ENCODE peak calls at places on chromosomes 4 and X, in ten cellular contexts. One of them, this sample, is unnamed.

GRCh38 chrX:38578152-38578551 is 16.8 kb downstream of the TSPAN7 start:
- DNase-seq in SW480: peak; percentile 19
- DNase-seq in endodermal cell: no peak
- DNase-seq in stimulated activated naive CD8-positive, alpha-beta T cell treated with anti-CD3 and anti-CD28 coated beads, Interleukin-15, amount 100 ng/mL, for 72 hours: no peak
- DNase-seq in GM23338: no peak
- DNase-seq in stimulated activated CD8-positive, alpha-beta memory T cell treated with anti-CD3 and anti-CD28 coated beads, Interleukin-7, amount 100 ng/mL, for 1 hour: no peak
- DNase-seq in T-cell: no peak
- DNase-seq in heart left ventricle: no peak
- DNase-seq in activated CD4-positive, alpha-beta T cell treated with anti-CD3 and anti-CD28 coated beads, Interleukin-2, amount 50 U/mL, for 24 hours: no peak
- DNase-seq in lung: no peak
- DNase-seq in this sample: no peak

GRCh38 chr4:87105101-87105852 is 115.1 kb downstream of the KLHL8 start:
- DNase-seq in SW480: no peak
- DNase-seq in endodermal cell: no peak
- DNase-seq in stimulated activated naive CD8-positive, alpha-beta T cell treated with anti-CD3 and anti-CD28 coated beads, Interleukin-15, amount 100 ng/mL, for 72 hours: no peak
- DNase-seq in GM23338: no peak
- DNase-seq in stimulated activated CD8-positive, alpha-beta memory T cell treated with anti-CD3 and anti-CD28 coated beads, Interleukin-7, amount 100 ng/mL, for 1 hour: no peak
- DNase-seq in T-cell: no peak
- DNase-seq in heart left ventricle: no peak
- DNase-seq in activated CD4-positive, alpha-beta T cell treated with anti-CD3 and anti-CD28 coated beads, Interleukin-2, amount 50 U/mL, for 24 hours: no peak
- DNase-seq in lung: no peak
- DNase-seq in this sample: no peak

GRCh38 chrX:72020788-72021187 is 110.1 kb downstream of the NHSL2 start:
- DNase-seq in SW480: no peak
- DNase-seq in endodermal cell: peak; percentile 20
- DNase-seq in stimulated activated naive CD8-positive, alpha-beta T cell treated with anti-CD3 and anti-CD28 coated beads, Interleukin-15, amount 100 ng/mL, for 72 hours: no peak
- DNase-seq in GM23338: no peak
- DNase-seq in stimulated activated CD8-positive, alpha-beta memory T cell treated with anti-CD3 and anti-CD28 coated beads, Interleukin-7, amount 100 ng/mL, for 1 hour: no peak
- DNase-seq in T-cell: no peak
- DNase-seq in heart left ventricle: no peak
- DNase-seq in activated CD4-positive, alpha-beta T cell treated with anti-CD3 and anti-CD28 coated beads, Interleukin-2, amount 50 U/mL, for 24 hours: no peak
- DNase-seq in lung: no peak
- DNase-seq in this sample: no peak

GRCh38 chr4:169439244-169439643 is 168.5 kb upstream of the SH3RF1 start:
- DNase-seq in SW480: no peak
- DNase-seq in endodermal cell: no peak
- DNase-seq in stimulated activated naive CD8-positive, alpha-beta T cell treated with anti-CD3 and anti-CD28 coated beads, Interleukin-15, amount 100 ng/mL, for 72 hours: no peak
- DNase-seq in GM23338: no peak
- DNase-seq in stimulated activated CD8-positive, alpha-beta memory T cell treated with anti-CD3 and anti-CD28 coated beads, Interleukin-7, amount 100 ng/mL, for 1 hour: no peak
- DNase-seq in T-cell: no peak
- DNase-seq in heart left ventricle: no peak
- DNase-seq in activated CD4-positive, alpha-beta T cell treated with anti-CD3 and anti-CD28 coated beads, Interleukin-2, amount 50 U/mL, for 24 hours: no peak
- DNase-seq in lung: no peak
- DNase-seq in this sample: no peak

GRCh38 chr4:8747467-8747841 is 124.2 kb downstream of the HMX1 start:
- DNase-seq in SW480: no peak
- DNase-seq in endodermal cell: peak; percentile 43
- DNase-seq in stimulated activated naive CD8-positive, alpha-beta T cell treated with anti-CD3 and anti-CD28 coated beads, Interleukin-15, amount 100 ng/mL, for 72 hours: no peak
- DNase-seq in GM23338: no peak
- DNase-seq in stimulated activated CD8-positive, alpha-beta memory T cell treated with anti-CD3 and anti-CD28 coated beads, Interleukin-7, amount 100 ng/mL, for 1 hour: no peak
- DNase-seq in T-cell: no peak
- DNase-seq in heart left ventricle: peak; percentile 2
- DNase-seq in activated CD4-positive, alpha-beta T cell treated with anti-CD3 and anti-CD28 coated beads, Interleukin-2, amount 50 U/mL, for 24 hours: no peak
- DNase-seq in lung: no peak
- DNase-seq in this sample: no peak

GRCh38 chrX:55489315-55490009 is at the start of gene USP51:
- DNase-seq in SW480: peak; percentile 40
- DNase-seq in endodermal cell: peak; percentile 86
- DNase-seq in stimulated activated naive CD8-positive, alpha-beta T cell treated with anti-CD3 and anti-CD28 coated beads, Interleukin-15, amount 100 ng/mL, for 72 hours: no peak
- DNase-seq in GM23338: peak; percentile 73
- DNase-seq in stimulated activated CD8-positive, alpha-beta memory T cell treated with anti-CD3 and anti-CD28 coated beads, Interleukin-7, amount 100 ng/mL, for 1 hour: no peak
- DNase-seq in T-cell: no peak
- DNase-seq in heart left ventricle: peak; percentile 50
- DNase-seq in activated CD4-positive, alpha-beta T cell treated with anti-CD3 and anti-CD28 coated beads, Interleukin-2, amount 50 U/mL, for 24 hours: no peak
- DNase-seq in lung: peak; percentile 33
- DNase-seq in this sample: peak; percentile 0

GRCh38 chr4:145773581-145774234 is 93.8 kb downstream of the C4orf51 start:
- DNase-seq in SW480: no peak
- DNase-seq in endodermal cell: no peak
- DNase-seq in stimulated activated naive CD8-positive, alpha-beta T cell treated with anti-CD3 and anti-CD28 coated beads, Interleukin-15, amount 100 ng/mL, for 72 hours: no peak
- DNase-seq in GM23338: no peak
- DNase-seq in stimulated activated CD8-positive, alpha-beta memory T cell treated with anti-CD3 and anti-CD28 coated beads, Interleukin-7, amount 100 ng/mL, for 1 hour: no peak
- DNase-seq in T-cell: no peak
- DNase-seq in heart left ventricle: peak; percentile 21
- DNase-seq in activated CD4-positive, alpha-beta T cell treated with anti-CD3 and anti-CD28 coated beads, Interleukin-2, amount 50 U/mL, for 24 hours: no peak
- DNase-seq in lung: no peak
- DNase-seq in this sample: no peak

GRCh38 chrX:134419784-134420183 is 40.2 kb upstream of the HPRT1 start:
- DNase-seq in SW480: no peak
- DNase-seq in endodermal cell: no peak
- DNase-seq in stimulated activated naive CD8-positive, alpha-beta T cell treated with anti-CD3 and anti-CD28 coated beads, Interleukin-15, amount 100 ng/mL, for 72 hours: no peak
- DNase-seq in GM23338: no peak
- DNase-seq in stimulated activated CD8-positive, alpha-beta memory T cell treated with anti-CD3 and anti-CD28 coated beads, Interleukin-7, amount 100 ng/mL, for 1 hour: no peak
- DNase-seq in T-cell: no peak
- DNase-seq in heart left ventricle: no peak
- DNase-seq in activated CD4-positive, alpha-beta T cell treated with anti-CD3 and anti-CD28 coated beads, Interleukin-2, amount 50 U/mL, for 24 hours: no peak
- DNase-seq in lung: no peak
- DNase-seq in this sample: no peak

GRCh38 chr4:80182237-80182866 is 15.0 kb upstream of the PRDM8 start:
- DNase-seq in SW480: no peak
- DNase-seq in endodermal cell: no peak
- DNase-seq in stimulated activated naive CD8-positive, alpha-beta T cell treated with anti-CD3 and anti-CD28 coated beads, Interleukin-15, amount 100 ng/mL, for 72 hours: peak; percentile 56
- DNase-seq in GM23338: no peak
- DNase-seq in stimulated activated CD8-positive, alpha-beta memory T cell treated with anti-CD3 and anti-CD28 coated beads, Interleukin-7, amount 100 ng/mL, for 1 hour: no peak
- DNase-seq in T-cell: no peak
- DNase-seq in heart left ventricle: no peak
- DNase-seq in activated CD4-positive, alpha-beta T cell treated with anti-CD3 and anti-CD28 coated beads, Interleukin-2, amount 50 U/mL, for 24 hours: no peak
- DNase-seq in lung: no peak
- DNase-seq in this sample: peak; percentile 9

GRCh38 chr4:5051210-5051691 is at the start of gene STK32B:
- DNase-seq in SW480: no peak
- DNase-seq in endodermal cell: peak; percentile 88
- DNase-seq in stimulated activated naive CD8-positive, alpha-beta T cell treated with anti-CD3 and anti-CD28 coated beads, Interleukin-15, amount 100 ng/mL, for 72 hours: no peak
- DNase-seq in GM23338: peak; percentile 87
- DNase-seq in stimulated activated CD8-positive, alpha-beta memory T cell treated with anti-CD3 and anti-CD28 coated beads, Interleukin-7, amount 100 ng/mL, for 1 hour: no peak
- DNase-seq in T-cell: no peak
- DNase-seq in heart left ventricle: peak; percentile 59
- DNase-seq in activated CD4-positive, alpha-beta T cell treated with anti-CD3 and anti-CD28 coated beads, Interleukin-2, amount 50 U/mL, for 24 hours: no peak
- DNase-seq in lung: no peak
- DNase-seq in this sample: peak; percentile 88

GRCh38 chrX:10119399-10119990 is 37.3 kb upstream of the CLCN4 start:
- DNase-seq in SW480: peak; percentile 62
- DNase-seq in endodermal cell: peak; percentile 86
- DNase-seq in stimulated activated naive CD8-positive, alpha-beta T cell treated with anti-CD3 and anti-CD28 coated beads, Interleukin-15, amount 100 ng/mL, for 72 hours: peak; percentile 64
- DNase-seq in GM23338: peak; percentile 72
- DNase-seq in stimulated activated CD8-positive, alpha-beta memory T cell treated with anti-CD3 and anti-CD28 coated beads, Interleukin-7, amount 100 ng/mL, for 1 hour: peak; percentile 55
- DNase-seq in T-cell: peak; percentile 63
- DNase-seq in heart left ventricle: peak; percentile 65
- DNase-seq in activated CD4-positive, alpha-beta T cell treated with anti-CD3 and anti-CD28 coated beads, Interleukin-2, amount 50 U/mL, for 24 hours: peak; percentile 78
- DNase-seq in lung: peak; percentile 86
- DNase-seq in this sample: peak; percentile 62

GRCh38 chr4:88320780-88321373 is 36.5 kb upstream of the PPM1K start:
- DNase-seq in SW480: peak; percentile 5
- DNase-seq in endodermal cell: peak; percentile 78
- DNase-seq in stimulated activated naive CD8-positive, alpha-beta T cell treated with anti-CD3 and anti-CD28 coated beads, Interleukin-15, amount 100 ng/mL, for 72 hours: peak; percentile 37
- DNase-seq in GM23338: peak; percentile 22
- DNase-seq in stimulated activated CD8-positive, alpha-beta memory T cell treated with anti-CD3 and anti-CD28 coated beads, Interleukin-7, amount 100 ng/mL, for 1 hour: no peak
- DNase-seq in T-cell: no peak
- DNase-seq in heart left ventricle: no peak
- DNase-seq in activated CD4-positive, alpha-beta T cell treated with anti-CD3 and anti-CD28 coated beads, Interleukin-2, amount 50 U/mL, for 24 hours: no peak
- DNase-seq in lung: peak; percentile 41
- DNase-seq in this sample: peak; percentile 43

GRCh38 chrX:21932277-21932996 is 8.1 kb upstream of the SMS start:
- DNase-seq in SW480: no peak
- DNase-seq in endodermal cell: peak; percentile 22
- DNase-seq in stimulated activated naive CD8-positive, alpha-beta T cell treated with anti-CD3 and anti-CD28 coated beads, Interleukin-15, amount 100 ng/mL, for 72 hours: no peak
- DNase-seq in GM23338: no peak
- DNase-seq in stimulated activated CD8-positive, alpha-beta memory T cell treated with anti-CD3 and anti-CD28 coated beads, Interleukin-7, amount 100 ng/mL, for 1 hour: no peak
- DNase-seq in T-cell: no peak
- DNase-seq in heart left ventricle: no peak
- DNase-seq in activated CD4-positive, alpha-beta T cell treated with anti-CD3 and anti-CD28 coated beads, Interleukin-2, amount 50 U/mL, for 24 hours: no peak
- DNase-seq in lung: no peak
- DNase-seq in this sample: peak; percentile 88

GRCh38 chrX:116232833-116233232 is 62.3 kb downstream of the AGTR2 start:
- DNase-seq in SW480: no peak
- DNase-seq in endodermal cell: no peak
- DNase-seq in stimulated activated naive CD8-positive, alpha-beta T cell treated with anti-CD3 and anti-CD28 coated beads, Interleukin-15, amount 100 ng/mL, for 72 hours: no peak
- DNase-seq in GM23338: no peak
- DNase-seq in stimulated activated CD8-positive, alpha-beta memory T cell treated with anti-CD3 and anti-CD28 coated beads, Interleukin-7, amount 100 ng/mL, for 1 hour: no peak
- DNase-seq in T-cell: no peak
- DNase-seq in heart left ventricle: no peak
- DNase-seq in activated CD4-positive, alpha-beta T cell treated with anti-CD3 and anti-CD28 coated beads, Interleukin-2, amount 50 U/mL, for 24 hours: no peak
- DNase-seq in lung: no peak
- DNase-seq in this sample: peak; percentile 59

GRCh38 chrX:45714864-45715263 is 514.2 kb upstream of the DIPK2B start:
- DNase-seq in SW480: no peak
- DNase-seq in endodermal cell: no peak
- DNase-seq in stimulated activated naive CD8-positive, alpha-beta T cell treated with anti-CD3 and anti-CD28 coated beads, Interleukin-15, amount 100 ng/mL, for 72 hours: no peak
- DNase-seq in GM23338: no peak
- DNase-seq in stimulated activated CD8-positive, alpha-beta memory T cell treated with anti-CD3 and anti-CD28 coated beads, Interleukin-7, amount 100 ng/mL, for 1 hour: no peak
- DNase-seq in T-cell: no peak
- DNase-seq in heart left ventricle: peak; percentile 2
- DNase-seq in activated CD4-positive, alpha-beta T cell treated with anti-CD3 and anti-CD28 coated beads, Interleukin-2, amount 50 U/mL, for 24 hours: peak; percentile 10
- DNase-seq in lung: no peak
- DNase-seq in this sample: peak; percentile 79

GRCh38 chrX:3451566-3451965 is 105.1 kb upstream of the MXRA5 start:
- DNase-seq in SW480: no peak
- DNase-seq in endodermal cell: no peak
- DNase-seq in stimulated activated naive CD8-positive, alpha-beta T cell treated with anti-CD3 and anti-CD28 coated beads, Interleukin-15, amount 100 ng/mL, for 72 hours: no peak
- DNase-seq in GM23338: no peak
- DNase-seq in stimulated activated CD8-positive, alpha-beta memory T cell treated with anti-CD3 and anti-CD28 coated beads, Interleukin-7, amount 100 ng/mL, for 1 hour: no peak
- DNase-seq in T-cell: no peak
- DNase-seq in heart left ventricle: no peak
- DNase-seq in activated CD4-positive, alpha-beta T cell treated with anti-CD3 and anti-CD28 coated beads, Interleukin-2, amount 50 U/mL, for 24 hours: no peak
- DNase-seq in lung: no peak
- DNase-seq in this sample: no peak

GRCh38 chr4:152115794-152116193 is 355.0 kb upstream of the GATB start:
- DNase-seq in SW480: no peak
- DNase-seq in endodermal cell: no peak
- DNase-seq in stimulated activated naive CD8-positive, alpha-beta T cell treated with anti-CD3 and anti-CD28 coated beads, Interleukin-15, amount 100 ng/mL, for 72 hours: no peak
- DNase-seq in GM23338: no peak
- DNase-seq in stimulated activated CD8-positive, alpha-beta memory T cell treated with anti-CD3 and anti-CD28 coated beads, Interleukin-7, amount 100 ng/mL, for 1 hour: no peak
- DNase-seq in T-cell: peak; percentile 59
- DNase-seq in heart left ventricle: peak; percentile 35
- DNase-seq in activated CD4-positive, alpha-beta T cell treated with anti-CD3 and anti-CD28 coated beads, Interleukin-2, amount 50 U/mL, for 24 hours: peak; percentile 35
- DNase-seq in lung: no peak
- DNase-seq in this sample: no peak

GRCh38 chrX:5537098-5537497 is 691.6 kb downstream of the NLGN4X start:
- DNase-seq in SW480: no peak
- DNase-seq in endodermal cell: no peak
- DNase-seq in stimulated activated naive CD8-positive, alpha-beta T cell treated with anti-CD3 and anti-CD28 coated beads, Interleukin-15, amount 100 ng/mL, for 72 hours: no peak
- DNase-seq in GM23338: no peak
- DNase-seq in stimulated activated CD8-positive, alpha-beta memory T cell treated with anti-CD3 and anti-CD28 coated beads, Interleukin-7, amount 100 ng/mL, for 1 hour: no peak
- DNase-seq in T-cell: no peak
- DNase-seq in heart left ventricle: no peak
- DNase-seq in activated CD4-positive, alpha-beta T cell treated with anti-CD3 and anti-CD28 coated beads, Interleukin-2, amount 50 U/mL, for 24 hours: no peak
- DNase-seq in lung: no peak
- DNase-seq in this sample: no peak

GRCh38 chr4:107453231-107453630 is 266.8 kb downstream of the PAPSS1 start:
- DNase-seq in SW480: no peak
- DNase-seq in endodermal cell: no peak
- DNase-seq in stimulated activated naive CD8-positive, alpha-beta T cell treated with anti-CD3 and anti-CD28 coated beads, Interleukin-15, amount 100 ng/mL, for 72 hours: no peak
- DNase-seq in GM23338: no peak
- DNase-seq in stimulated activated CD8-positive, alpha-beta memory T cell treated with anti-CD3 and anti-CD28 coated beads, Interleukin-7, amount 100 ng/mL, for 1 hour: no peak
- DNase-seq in T-cell: no peak
- DNase-seq in heart left ventricle: no peak
- DNase-seq in activated CD4-positive, alpha-beta T cell treated with anti-CD3 and anti-CD28 coated beads, Interleukin-2, amount 50 U/mL, for 24 hours: no peak
- DNase-seq in lung: no peak
- DNase-seq in this sample: no peak

GRCh38 chr4:89562715-89563114 is 255.1 kb upstream of the GPRIN3 start:
- DNase-seq in SW480: no peak
- DNase-seq in endodermal cell: no peak
- DNase-seq in stimulated activated naive CD8-positive, alpha-beta T cell treated with anti-CD3 and anti-CD28 coated beads, Interleukin-15, amount 100 ng/mL, for 72 hours: no peak
- DNase-seq in GM23338: no peak
- DNase-seq in stimulated activated CD8-positive, alpha-beta memory T cell treated with anti-CD3 and anti-CD28 coated beads, Interleukin-7, amount 100 ng/mL, for 1 hour: no peak
- DNase-seq in T-cell: no peak
- DNase-seq in heart left ventricle: no peak
- DNase-seq in activated CD4-positive, alpha-beta T cell treated with anti-CD3 and anti-CD28 coated beads, Interleukin-2, amount 50 U/mL, for 24 hours: no peak
- DNase-seq in lung: no peak
- DNase-seq in this sample: no peak

GRCh38 chrX:80550722-80551121 is 130.5 kb downstream of the TENT5D start:
- DNase-seq in SW480: peak; percentile 2
- DNase-seq in endodermal cell: peak; percentile 74
- DNase-seq in stimulated activated naive CD8-positive, alpha-beta T cell treated with anti-CD3 and anti-CD28 coated beads, Interleukin-15, amount 100 ng/mL, for 72 hours: no peak
- DNase-seq in GM23338: peak; percentile 43
- DNase-seq in stimulated activated CD8-positive, alpha-beta memory T cell treated with anti-CD3 and anti-CD28 coated beads, Interleukin-7, amount 100 ng/mL, for 1 hour: no peak
- DNase-seq in T-cell: no peak
- DNase-seq in heart left ventricle: no peak
- DNase-seq in activated CD4-positive, alpha-beta T cell treated with anti-CD3 and anti-CD28 coated beads, Interleukin-2, amount 50 U/mL, for 24 hours: no peak
- DNase-seq in lung: no peak
- DNase-seq in this sample: peak; percentile 0

GRCh38 chr4:122710434-122711308 is 21.8 kb upstream of the BBS12 start:
- DNase-seq in SW480: no peak
- DNase-seq in endodermal cell: no peak
- DNase-seq in stimulated activated naive CD8-positive, alpha-beta T cell treated with anti-CD3 and anti-CD28 coated beads, Interleukin-15, amount 100 ng/mL, for 72 hours: no peak
- DNase-seq in GM23338: no peak
- DNase-seq in stimulated activated CD8-positive, alpha-beta memory T cell treated with anti-CD3 and anti-CD28 coated beads, Interleukin-7, amount 100 ng/mL, for 1 hour: no peak
- DNase-seq in T-cell: no peak
- DNase-seq in heart left ventricle: no peak
- DNase-seq in activated CD4-positive, alpha-beta T cell treated with anti-CD3 and anti-CD28 coated beads, Interleukin-2, amount 50 U/mL, for 24 hours: peak; percentile 73
- DNase-seq in lung: no peak
- DNase-seq in this sample: no peak

GRCh38 chr4:8909548-8909947 is 37.9 kb upstream of the HMX1 start:
- DNase-seq in SW480: no peak
- DNase-seq in endodermal cell: no peak
- DNase-seq in stimulated activated naive CD8-positive, alpha-beta T cell treated with anti-CD3 and anti-CD28 coated beads, Interleukin-15, amount 100 ng/mL, for 72 hours: no peak
- DNase-seq in GM23338: no peak
- DNase-seq in stimulated activated CD8-positive, alpha-beta memory T cell treated with anti-CD3 and anti-CD28 coated beads, Interleukin-7, amount 100 ng/mL, for 1 hour: no peak
- DNase-seq in T-cell: no peak
- DNase-seq in heart left ventricle: no peak
- DNase-seq in activated CD4-positive, alpha-beta T cell treated with anti-CD3 and anti-CD28 coated beads, Interleukin-2, amount 50 U/mL, for 24 hours: no peak
- DNase-seq in lung: no peak
- DNase-seq in this sample: no peak

GRCh38 chrX:134374910-134375309 is 85.1 kb upstream of the HPRT1 start:
- DNase-seq in SW480: no peak
- DNase-seq in endodermal cell: no peak
- DNase-seq in stimulated activated naive CD8-positive, alpha-beta T cell treated with anti-CD3 and anti-CD28 coated beads, Interleukin-15, amount 100 ng/mL, for 72 hours: no peak
- DNase-seq in GM23338: no peak
- DNase-seq in stimulated activated CD8-positive, alpha-beta memory T cell treated with anti-CD3 and anti-CD28 coated beads, Interleukin-7, amount 100 ng/mL, for 1 hour: no peak
- DNase-seq in T-cell: no peak
- DNase-seq in heart left ventricle: no peak
- DNase-seq in activated CD4-positive, alpha-beta T cell treated with anti-CD3 and anti-CD28 coated beads, Interleukin-2, amount 50 U/mL, for 24 hours: no peak
- DNase-seq in lung: no peak
- DNase-seq in this sample: no peak